ENCODE peak calls at places on chromosomes 5 and 9, in five cellular contexts. N, D, P, I and W are unnamed samples.

GRCh38 chr9:20658677-20659473 is 25.2 kb upstream of the FOCAD start:
- DNase-seq in N (no peak), D (no peak), P (peak; percentile 19), I (no peak), W (no peak)

GRCh38 chr5:15645376-15645775 is 145.4 kb downstream of the FBXL7 start:
- DNase-seq in N (peak; percentile 16), D (no peak), P (no peak), I (no peak), W (no peak)

GRCh38 chr9:77502568-77502967 is 145.6 kb downstream of the GNA14 start:
- DNase-seq in N (no peak), D (no peak), P (no peak), I (no peak), W (no peak)

GRCh38 chr5:10441992-10442435 is 335 bp downstream of the ROPN1L start:
- DNase-seq in N (no peak), D (no peak), P (no peak), I (no peak), W (no peak)

GRCh38 chr5:150352531-150353394 is 4.7 kb upstream of the TCOF1 start:
- DNase-seq in N (peak; percentile 30), D (no peak), P (peak; percentile 36), I (no peak), W (no peak)

GRCh38 chr9:22119537-22120167 is 110.5 kb upstream of the CDKN2B start:
- DNase-seq in N (peak; percentile 50), D (no peak), P (no peak), I (no peak), W (no peak)

GRCh38 chr5:75028090-75028489 is 24.3 kb downstream of the GCNT4 start:
- DNase-seq in N (no peak), D (no peak), P (no peak), I (no peak), W (no peak)

GRCh38 chr5:139690385-139691274 is 42.5 kb downstream of the CXXC5 start:
- DNase-seq in N (peak; percentile 61), D (no peak), P (peak; percentile 41), I (no peak), W (no peak)

GRCh38 chr9:132042324-132042723 is 37.3 kb downstream of the MED27 start:
- DNase-seq in N (peak; percentile 99), D (no peak), P (no peak), I (no peak), W (no peak)

GRCh38 chr5:168740821-168741213 is 161.6 kb upstream of the PANK3 start:
- DNase-seq in N (no peak), D (no peak), P (no peak), I (no peak), W (no peak)

GRCh38 chr5:143397302-143398052 is 6.0 kb downstream of the NR3C1 start:
- DNase-seq in N (no peak), D (no peak), P (no peak), I (no peak), W (no peak)

GRCh38 chr9:126702501-126703329 is 89.0 kb downstream of the LMX1B start:
- DNase-seq in N (no peak), D (no peak), P (no peak), I (peak; percentile 36), W (peak; percentile 83)

GRCh38 chr9:70510157-70510770 is 95.8 kb upstream of the KLF9 start:
- DNase-seq in N (no peak), D (no peak), P (peak; percentile 59), I (peak; percentile 65), W (no peak)

GRCh38 chr5:73945505-73945904 is 319.5 kb downstream of the ARHGEF28 start:
- DNase-seq in N (no peak), D (no peak), P (peak; percentile 52), I (peak; percentile 30), W (no peak)

GRCh38 chr9:23858234-23858633 is 32.2 kb upstream of the ELAVL2 start:
- DNase-seq in N (no peak), D (no peak), P (no peak), I (no peak), W (no peak)

GRCh38 chr5:37208883-37209808 is 40.0 kb downstream of the CPLANE1 start:
- DNase-seq in N (peak; percentile 25), D (no peak), P (no peak), I (no peak), W (no peak)

GRCh38 chr5:117318528-117318927 is 743.9 kb upstream of the SEMA6A start:
- DNase-seq in N (no peak), D (no peak), P (no peak), I (no peak), W (no peak)

GRCh38 chr5:40033411-40033810 is 608.6 kb upstream of the DAB2 start:
- DNase-seq in N (no peak), D (no peak), P (no peak), I (no peak), W (no peak)

GRCh38 chr5:31798168-31798567 is 159.2 kb downstream of the PDZD2 start:
- DNase-seq in N (no peak), D (no peak), P (no peak), I (no peak), W (no peak)

GRCh38 chr5:134417707-134418106 is 6.0 kb upstream of the CDKN2AIPNL start:
- DNase-seq in N (no peak), D (no peak), P (no peak), I (no peak), W (no peak)

GRCh38 chr9:32587901-32588300 is 14.9 kb upstream of the NDUFB6 start:
- DNase-seq in N (peak; percentile 43), D (no peak), P (no peak), I (no peak), W (no peak)

GRCh38 chr9:91534374-91534773 is 110.7 kb upstream of the NFIL3 start:
- DNase-seq in N (peak; percentile 72), D (no peak), P (no peak), I (no peak), W (no peak)

GRCh38 chr5:67208403-67208802 is 11.8 kb upstream of the CD180 start:
- DNase-seq in N (no peak), D (no peak), P (no peak), I (no peak), W (no peak)

GRCh38 chr5:55935371-55935770 is 59.4 kb downstream of the IL6ST start:
- DNase-seq in N (no peak), D (no peak), P (no peak), I (no peak), W (no peak)

GRCh38 chr9:20569525-20569924 is 52.8 kb downstream of the MLLT3 start:
- DNase-seq in N (no peak), D (no peak), P (no peak), I (no peak), W (no peak)

GRCh38 chr5:15286659-15287058 is 213.3 kb upstream of the FBXL7 start:
- DNase-seq in N (no peak), D (no peak), P (no peak), I (no peak), W (no peak)

GRCh38 chr9:115590016-115590415 is 472.1 kb upstream of the TNC start:
- DNase-seq in N (peak; percentile 97), D (peak; percentile 28), P (no peak), I (no peak), W (no peak)
- H3K4me1 ChIP-seq in N (peaks cover 19% of the 10 kb centered on the region), D (no peaks in the 10 kb centered on the region), P (no peaks in the 10 kb centered on the region), I (no peaks in the 10 kb centered on the region), W (peaks cover 3% of the 10 kb centered on the region)

DNA sequence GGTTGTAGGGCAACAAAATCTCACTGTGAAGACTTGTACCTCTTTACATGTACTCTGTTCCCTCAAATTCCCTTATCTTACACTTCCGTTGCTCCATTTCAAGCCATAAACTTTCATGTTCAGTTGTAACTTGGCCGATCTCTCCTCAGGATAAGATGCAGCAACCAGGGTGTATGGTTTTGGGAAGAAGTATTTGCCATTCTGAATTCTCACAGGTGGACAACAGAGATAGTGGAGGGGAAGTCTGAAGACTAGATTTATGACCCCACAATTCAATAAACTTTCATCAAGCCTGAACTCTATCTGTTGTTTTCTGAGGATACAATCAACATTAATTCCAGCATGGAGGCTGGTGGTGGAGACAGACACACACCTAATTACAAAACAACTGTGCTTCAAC is 27.5 kb downstream of the GOLGA1 start:
- DNase-seq in N (no peak), D (no peak), P (no peak), I (no peak), W (no peak)
- H3K36me3 ChIP-seq in N (peaks cover 32% of the 10 kb centered on the region), D (peaks cover 9% of the 10 kb centered on the region), P (no peaks in the 10 kb centered on the region), I (no peaks in the 10 kb centered on the region), W (no peaks in the 10 kb centered on the region)

GRCh38 chr5:132281856-132282614 is 12.2 kb upstream of the SLC22A4 start:
- DNase-seq in N (no peak), D (no peak), P (no peak), I (no peak), W (no peak)
- TF ChIP-seq CTCF in N (no peak), D (no peak), P (no peak), I (no peak), W (no peak)

GRCh38 chr5:173920866-173921265 is 32.7 kb downstream of the CPEB4 start:
- DNase-seq in N (peak; percentile 21), D (no peak), P (no peak), I (no peak), W (no peak)

GRCh38 chr5:173920024-173920753 is 32.0 kb downstream of the CPEB4 start:
- DNase-seq in N (peak; percentile 16), D (no peak), P (no peak), I (no peak), W (no peak)

GRCh38 chr5:173917788-173918786 is 29.9 kb downstream of the CPEB4 start:
- DNase-seq in N (peak; percentile 89), D (peak; percentile 52), P (peak; percentile 79), I (peak; percentile 71), W (peak; percentile 61)

GRCh38 chr5:173922527-173922926 is 34.4 kb downstream of the CPEB4 start:
- DNase-seq in N (peak; percentile 17), D (no peak), P (no peak), I (no peak), W (no peak)

GRCh38 chr5:173919443-173919842 is 31.3 kb downstream of the CPEB4 start:
- DNase-seq in N (peak; percentile 47), D (no peak), P (peak; percentile 31), I (no peak), W (no peak)
- H3K4me1 ChIP-seq in N (peaks cover 5% of the 10 kb centered on the region), D (peaks cover 11% of the 10 kb centered on the region), P (peaks cover 5% of the 10 kb centered on the region), I (peaks cover 32% of the 10 kb centered on the region), W (peaks cover 94% of the 10 kb centered on the region)

DNA sequence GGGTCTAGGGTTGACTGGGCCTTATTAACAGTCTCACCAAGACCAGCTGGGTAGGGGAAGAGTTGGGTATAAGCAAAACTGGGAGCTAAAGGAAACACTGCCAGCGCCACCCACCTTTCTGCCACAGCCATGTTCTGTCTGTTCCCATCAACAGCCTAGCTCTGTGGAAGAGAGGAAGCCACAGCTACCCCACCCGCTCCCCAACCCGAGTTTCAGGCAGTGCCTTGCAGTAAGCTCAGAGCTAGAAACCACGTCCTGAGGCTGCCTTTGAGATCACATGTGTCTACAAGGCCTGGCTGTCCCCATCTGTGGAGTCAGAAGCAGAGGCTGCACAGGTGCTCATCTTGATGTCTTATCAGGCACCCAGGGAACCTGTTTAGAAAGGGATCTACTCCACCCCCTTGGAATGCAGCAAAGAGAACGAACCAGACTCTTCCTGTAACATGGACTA is 15.3 kb downstream of the HNRNPH1 start:
- DNase-seq in N (no peak), D (no peak), P (no peak), I (no peak), W (no peak)
- H3K36me3 ChIP-seq in N (peaks cover 70% of the 10 kb centered on the region), D (no peaks in the 10 kb centered on the region), P (no peaks in the 10 kb centered on the region), I (peaks cover 12% of the 10 kb centered on the region), W (no peaks in the 10 kb centered on the region)